ENCODE peak calls at places on chromosome 19, in ten cellular contexts. One of them, this sample, is unnamed.

GRCh38 chr19:10155834-10156233 is 36.1 kb upstream of the EIF3G start:
- DNase-seq in CD8-positive, alpha-beta T cell: no peak
- DNase-seq in pancreas: no peak
- DNase-seq in endodermal cell: no peak
- DNase-seq in tibial nerve: no peak
- DNase-seq in dorsolateral prefrontal cortex: no peak
- DNase-seq in kidney epithelial cell: no peak
- DNase-seq in heart left ventricle: no peak
- DNase-seq in cardiac muscle cell: peak; percentile 8
- DNase-seq in AG04450: no peak
- DNase-seq in this sample: no peak

GRCh38 chr19:30009013-30009412 is 67.0 kb downstream of the URI1 start:
- DNase-seq in CD8-positive, alpha-beta T cell: no peak
- DNase-seq in pancreas: no peak
- DNase-seq in endodermal cell: no peak
- DNase-seq in tibial nerve: no peak
- DNase-seq in dorsolateral prefrontal cortex: no peak
- DNase-seq in kidney epithelial cell: no peak
- DNase-seq in heart left ventricle: no peak
- DNase-seq in cardiac muscle cell: no peak
- DNase-seq in AG04450: no peak
- DNase-seq in this sample: no peak

GRCh38 chr19:35142531-35143230 is 374 bp upstream of the FXYD7 start:
- DNase-seq in CD8-positive, alpha-beta T cell: peak; percentile 67
- DNase-seq in pancreas: peak; percentile 91
- DNase-seq in endodermal cell: peak; percentile 94
- DNase-seq in tibial nerve: no peak
- DNase-seq in dorsolateral prefrontal cortex: peak; percentile 58
- DNase-seq in kidney epithelial cell: no peak
- DNase-seq in heart left ventricle: no peak
- DNase-seq in cardiac muscle cell: peak; percentile 52
- DNase-seq in AG04450: no peak
- DNase-seq in this sample: no peak

GRCh38 chr19:43784251-43784980 is 3.6 kb upstream of the KCNN4 start:
- DNase-seq in CD8-positive, alpha-beta T cell: peak; percentile 56
- DNase-seq in pancreas: no peak
- DNase-seq in endodermal cell: peak; percentile 71
- DNase-seq in tibial nerve: no peak
- DNase-seq in dorsolateral prefrontal cortex: no peak
- DNase-seq in kidney epithelial cell: peak; percentile 76
- DNase-seq in heart left ventricle: peak; percentile 56
- DNase-seq in cardiac muscle cell: peak; percentile 72
- DNase-seq in AG04450: peak; percentile 55
- DNase-seq in this sample: peak; percentile 89

GRCh38 chr19:7689165-7689564 is 8.5 kb downstream of the TRAPPC5 start:
- DNase-seq in CD8-positive, alpha-beta T cell: no peak
- DNase-seq in pancreas: no peak
- DNase-seq in endodermal cell: no peak
- DNase-seq in tibial nerve: no peak
- DNase-seq in dorsolateral prefrontal cortex: no peak
- DNase-seq in kidney epithelial cell: no peak
- DNase-seq in heart left ventricle: no peak
- DNase-seq in cardiac muscle cell: no peak
- DNase-seq in AG04450: no peak
- DNase-seq in this sample: no peak

GRCh38 chr19:35052599-35053190 is 11.2 kb downstream of the HPN start:
- DNase-seq in CD8-positive, alpha-beta T cell: no peak
- DNase-seq in pancreas: no peak
- DNase-seq in endodermal cell: peak; percentile 75
- DNase-seq in tibial nerve: no peak
- DNase-seq in dorsolateral prefrontal cortex: no peak
- DNase-seq in kidney epithelial cell: no peak
- DNase-seq in heart left ventricle: no peak
- DNase-seq in cardiac muscle cell: no peak
- DNase-seq in AG04450: no peak
- DNase-seq in this sample: no peak

GRCh38 chr19:5621945-5622464 is 571 bp downstream of the SAFB2 start:
- DNase-seq in CD8-positive, alpha-beta T cell: peak; percentile 31
- DNase-seq in pancreas: peak; percentile 66
- DNase-seq in endodermal cell: peak; percentile 59
- DNase-seq in tibial nerve: no peak
- DNase-seq in dorsolateral prefrontal cortex: no peak
- DNase-seq in kidney epithelial cell: no peak
- DNase-seq in heart left ventricle: peak; percentile 50
- DNase-seq in cardiac muscle cell: no peak
- DNase-seq in AG04450: no peak
- DNase-seq in this sample: no peak

GRCh38 chr19:15672580-15673175 is at the start of gene CYP4F12:
- DNase-seq in CD8-positive, alpha-beta T cell: peak; percentile 43
- DNase-seq in pancreas: peak; percentile 71
- DNase-seq in endodermal cell: no peak
- DNase-seq in tibial nerve: peak; percentile 80
- DNase-seq in dorsolateral prefrontal cortex: no peak
- DNase-seq in kidney epithelial cell: no peak
- DNase-seq in heart left ventricle: peak; percentile 87
- DNase-seq in cardiac muscle cell: peak; percentile 81
- DNase-seq in AG04450: no peak
- DNase-seq in this sample: peak; percentile 50

GRCh38 chr19:9149976-9150375 is 9.8 kb downstream of the ZNF317 start:
- DNase-seq in CD8-positive, alpha-beta T cell: no peak
- DNase-seq in pancreas: no peak
- DNase-seq in endodermal cell: no peak
- DNase-seq in tibial nerve: no peak
- DNase-seq in dorsolateral prefrontal cortex: no peak
- DNase-seq in kidney epithelial cell: no peak
- DNase-seq in heart left ventricle: no peak
- DNase-seq in cardiac muscle cell: no peak
- DNase-seq in AG04450: no peak
- DNase-seq in this sample: no peak

GRCh38 chr19:10112037-10112751 is 701 bp downstream of the P2RY11 start:
- DNase-seq in CD8-positive, alpha-beta T cell: peak; percentile 79
- DNase-seq in pancreas: no peak
- DNase-seq in endodermal cell: no peak
- DNase-seq in tibial nerve: no peak
- DNase-seq in dorsolateral prefrontal cortex: no peak
- DNase-seq in kidney epithelial cell: no peak
- DNase-seq in heart left ventricle: no peak
- DNase-seq in cardiac muscle cell: peak; percentile 24
- DNase-seq in AG04450: no peak
- DNase-seq in this sample: peak; percentile 39

GRCh38 chr19:30222993-30223865 is 149.0 kb upstream of the ZNF536 start:
- DNase-seq in CD8-positive, alpha-beta T cell: no peak
- DNase-seq in pancreas: no peak
- DNase-seq in endodermal cell: peak; percentile 72
- DNase-seq in tibial nerve: no peak
- DNase-seq in dorsolateral prefrontal cortex: no peak
- DNase-seq in kidney epithelial cell: no peak
- DNase-seq in heart left ventricle: no peak
- DNase-seq in cardiac muscle cell: no peak
- DNase-seq in AG04450: no peak
- DNase-seq in this sample: no peak

GRCh38 chr19:52734340-52734892 is 428 bp downstream of the ZNF611 start:
- DNase-seq in CD8-positive, alpha-beta T cell: peak; percentile 29
- DNase-seq in pancreas: no peak
- DNase-seq in endodermal cell: peak; percentile 69
- DNase-seq in tibial nerve: no peak
- DNase-seq in dorsolateral prefrontal cortex: no peak
- DNase-seq in kidney epithelial cell: no peak
- DNase-seq in heart left ventricle: peak; percentile 38
- DNase-seq in cardiac muscle cell: peak; percentile 9
- DNase-seq in AG04450: no peak
- DNase-seq in this sample: peak; percentile 83

DNA sequence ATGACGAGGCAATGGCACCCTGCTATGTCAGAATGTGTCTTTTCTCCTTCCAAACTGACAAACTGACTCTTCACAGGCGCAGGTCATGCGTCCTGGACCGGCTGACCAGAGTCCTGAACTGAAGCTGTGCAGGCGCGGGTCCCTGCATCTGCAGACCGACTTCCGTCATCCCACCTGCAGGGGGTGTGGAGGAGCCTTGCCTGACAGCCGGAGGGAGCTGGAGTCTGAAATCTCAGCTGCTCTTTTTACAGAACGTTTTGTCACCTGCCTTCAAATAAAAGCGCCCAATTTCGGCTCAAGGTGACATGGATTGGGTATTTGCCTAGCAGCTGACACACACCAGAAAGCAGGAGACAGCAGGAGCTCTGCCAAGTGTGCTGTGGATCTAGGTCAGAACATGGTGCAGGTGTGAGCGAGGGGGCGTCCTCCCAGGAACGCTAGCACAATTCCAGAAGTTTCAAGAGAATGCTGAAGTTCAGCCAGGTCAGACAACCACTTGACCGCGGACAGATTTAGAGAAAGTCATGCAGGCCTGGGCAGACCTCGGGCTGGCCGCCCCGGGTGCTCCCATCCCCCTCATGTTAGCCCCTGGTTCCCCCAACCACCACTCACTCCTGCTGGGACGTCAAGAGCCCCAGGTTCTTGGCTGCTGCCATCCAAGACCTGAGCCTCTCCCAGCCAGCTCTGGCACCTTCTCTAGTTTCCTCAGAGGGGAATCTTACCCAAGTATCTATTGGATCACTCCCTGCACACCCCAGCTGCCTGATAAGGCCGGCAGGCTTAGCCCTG is 32.8 kb downstream of the ELL start:
- DNase-seq in CD8-positive, alpha-beta T cell: no peak
- DNase-seq in pancreas: peak; percentile 85
- DNase-seq in endodermal cell: peak; percentile 89
- DNase-seq in tibial nerve: no peak
- DNase-seq in dorsolateral prefrontal cortex: peak; percentile 45
- DNase-seq in kidney epithelial cell: no peak
- DNase-seq in heart left ventricle: no peak
- DNase-seq in cardiac muscle cell: no peak
- DNase-seq in AG04450: no peak
- DNase-seq in this sample: no peak
- TF ChIP-seq CTCF in CD8-positive, alpha-beta T cell: no peak
- TF ChIP-seq CTCF in pancreas: peak; percentile 7
- TF ChIP-seq CTCF in endodermal cell: peak; percentile 75
- TF ChIP-seq CTCF in tibial nerve: no peak
- TF ChIP-seq CTCF in dorsolateral prefrontal cortex: no peak
- TF ChIP-seq CTCF in kidney epithelial cell: peak; percentile 61
- TF ChIP-seq CTCF in heart left ventricle: peak; percentile 9
- TF ChIP-seq CTCF in cardiac muscle cell: peak; percentile 25
- TF ChIP-seq CTCF in AG04450: peak; percentile 26
- TF ChIP-seq CTCF in this sample: no peak

DNA sequence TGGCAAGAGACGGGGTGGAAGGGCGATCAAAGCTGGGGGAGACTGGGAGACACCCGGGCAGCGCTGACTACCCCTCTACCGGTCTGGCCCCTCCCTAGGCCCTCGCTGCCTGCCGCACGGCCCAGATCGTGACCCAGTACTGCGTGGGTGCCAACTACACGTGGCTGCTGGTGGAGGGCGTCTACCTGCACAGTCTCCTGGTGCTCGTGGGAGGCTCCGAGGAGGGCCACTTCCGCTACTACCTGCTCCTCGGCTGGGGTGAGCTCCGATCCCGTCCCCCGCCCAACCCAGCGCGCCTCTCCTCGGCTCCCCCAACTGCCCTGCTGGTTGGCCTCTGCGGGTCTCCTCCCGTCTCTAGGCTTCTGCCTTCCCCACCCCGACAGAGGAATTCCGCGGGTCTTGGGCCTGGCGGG is 8.8 kb downstream of the GIPR start:
- DNase-seq in CD8-positive, alpha-beta T cell: peak; percentile 74
- DNase-seq in pancreas: peak; percentile 86
- DNase-seq in endodermal cell: no peak
- DNase-seq in tibial nerve: no peak
- DNase-seq in dorsolateral prefrontal cortex: no peak
- DNase-seq in kidney epithelial cell: no peak
- DNase-seq in heart left ventricle: no peak
- DNase-seq in cardiac muscle cell: no peak
- DNase-seq in AG04450: no peak
- DNase-seq in this sample: peak; percentile 44
- H3K4me3 ChIP-seq in CD8-positive, alpha-beta T cell: peak overlapping the region; percentile 54
- H3K4me3 ChIP-seq in pancreas: peak overlapping the region; percentile 20
- H3K4me3 ChIP-seq in endodermal cell: peak overlapping the region; percentile 79
- H3K4me3 ChIP-seq in tibial nerve: no peak overlapping the region
- H3K4me3 ChIP-seq in dorsolateral prefrontal cortex: peak overlapping the region; percentile 31
- H3K4me3 ChIP-seq in kidney epithelial cell: peak overlapping the region; percentile 39
- H3K4me3 ChIP-seq in heart left ventricle: peak overlapping the region; percentile 35
- H3K4me3 ChIP-seq in cardiac muscle cell: peak overlapping the region; percentile 25
- H3K4me3 ChIP-seq in AG04450: peak overlapping the region; percentile 20
- H3K4me3 ChIP-seq in this sample: peak overlapping the region; percentile 25

GRCh38 chr19:3374369-3375112 is 8.2 kb downstream of the NFIC start:
- DNase-seq in CD8-positive, alpha-beta T cell: no peak
- DNase-seq in pancreas: peak; percentile 95
- DNase-seq in endodermal cell: no peak
- DNase-seq in tibial nerve: no peak
- DNase-seq in dorsolateral prefrontal cortex: no peak
- DNase-seq in kidney epithelial cell: no peak
- DNase-seq in heart left ventricle: peak; percentile 87
- DNase-seq in cardiac muscle cell: peak; percentile 35
- DNase-seq in AG04450: no peak
- DNase-seq in this sample: no peak
- H3K27me3 ChIP-seq in CD8-positive, alpha-beta T cell: no peaks in the 10 kb centered on the region
- H3K27me3 ChIP-seq in pancreas: no peaks in the 10 kb centered on the region
- H3K27me3 ChIP-seq in endodermal cell: peaks cover 46% of the 10 kb centered on the region
- H3K27me3 ChIP-seq in tibial nerve: no peaks in the 10 kb centered on the region
- H3K27me3 ChIP-seq in dorsolateral prefrontal cortex: no peaks in the 10 kb centered on the region
- H3K27me3 ChIP-seq in kidney epithelial cell: no peaks in the 10 kb centered on the region
- H3K27me3 ChIP-seq in heart left ventricle: no peaks in the 10 kb centered on the region
- H3K27me3 ChIP-seq in cardiac muscle cell: peaks cover 16% of the 10 kb centered on the region
- H3K27me3 ChIP-seq in AG04450: no peaks in the 10 kb centered on the region
- H3K27me3 ChIP-seq in this sample: no peaks in the 10 kb centered on the region

GRCh38 chr19:49913720-49914119 is 15.3 kb upstream of the ATF5 start:
- DNase-seq in CD8-positive, alpha-beta T cell: no peak
- DNase-seq in pancreas: no peak
- DNase-seq in endodermal cell: no peak
- DNase-seq in tibial nerve: no peak
- DNase-seq in dorsolateral prefrontal cortex: no peak
- DNase-seq in kidney epithelial cell: no peak
- DNase-seq in heart left ventricle: no peak
- DNase-seq in cardiac muscle cell: no peak
- DNase-seq in AG04450: no peak
- DNase-seq in this sample: no peak

GRCh38 chr19:49918089-49918488 is 10.9 kb upstream of the ATF5 start:
- DNase-seq in CD8-positive, alpha-beta T cell: no peak
- DNase-seq in pancreas: no peak
- DNase-seq in endodermal cell: no peak
- DNase-seq in tibial nerve: no peak
- DNase-seq in dorsolateral prefrontal cortex: no peak
- DNase-seq in kidney epithelial cell: no peak
- DNase-seq in heart left ventricle: no peak
- DNase-seq in cardiac muscle cell: no peak
- DNase-seq in AG04450: no peak
- DNase-seq in this sample: no peak

GRCh38 chr19:49920624-49921363 is 8.2 kb upstream of the ATF5 start:
- DNase-seq in CD8-positive, alpha-beta T cell: no peak
- DNase-seq in pancreas: peak; percentile 40
- DNase-seq in endodermal cell: no peak
- DNase-seq in tibial nerve: no peak
- DNase-seq in dorsolateral prefrontal cortex: no peak
- DNase-seq in kidney epithelial cell: no peak
- DNase-seq in heart left ventricle: no peak
- DNase-seq in cardiac muscle cell: no peak
- DNase-seq in AG04450: no peak
- DNase-seq in this sample: peak; percentile 40

GRCh38 chr19:49915271-49915670 is 13.7 kb upstream of the ATF5 start:
- DNase-seq in CD8-positive, alpha-beta T cell: no peak
- DNase-seq in pancreas: no peak
- DNase-seq in endodermal cell: no peak
- DNase-seq in tibial nerve: no peak
- DNase-seq in dorsolateral prefrontal cortex: no peak
- DNase-seq in kidney epithelial cell: no peak
- DNase-seq in heart left ventricle: no peak
- DNase-seq in cardiac muscle cell: no peak
- DNase-seq in AG04450: no peak
- DNase-seq in this sample: no peak

GRCh38 chr19:49916839-49917733 is 11.9 kb upstream of the ATF5 start:
- DNase-seq in CD8-positive, alpha-beta T cell: no peak
- DNase-seq in pancreas: no peak
- DNase-seq in endodermal cell: peak; percentile 75
- DNase-seq in tibial nerve: no peak
- DNase-seq in dorsolateral prefrontal cortex: peak; percentile 20
- DNase-seq in kidney epithelial cell: no peak
- DNase-seq in heart left ventricle: no peak
- DNase-seq in cardiac muscle cell: no peak
- DNase-seq in AG04450: no peak
- DNase-seq in this sample: no peak
- TF ChIP-seq CTCF in CD8-positive, alpha-beta T cell: no peak
- TF ChIP-seq CTCF in pancreas: no peak
- TF ChIP-seq CTCF in endodermal cell: peak; percentile 65
- TF ChIP-seq CTCF in tibial nerve: no peak
- TF ChIP-seq CTCF in dorsolateral prefrontal cortex: no peak
- TF ChIP-seq CTCF in kidney epithelial cell: peak; percentile 27
- TF ChIP-seq CTCF in heart left ventricle: no peak
- TF ChIP-seq CTCF in cardiac muscle cell: no peak
- TF ChIP-seq CTCF in AG04450: no peak
- TF ChIP-seq CTCF in this sample: no peak